ENCODE peak calls at places on chromosomes 4 and X, in eight cellular contexts. O is NCI-H1694 treated with DMSO at 0.1 percent for 48 hours; C is head of caudate nucleus; D is activated naive CD8-positive, alpha-beta T cell treated with anti-CD3 and anti-CD28 coated beads for 36 hours; X is stimulated activated CD4-positive, alpha-beta T cell treated with anti-CD3 and anti-CD28 coated beads, Interleukin-12 subunit alpha, Interleukin-12 subunit beta, amount 100 ng/mL, for 48 hours; Y is AG20443; I is lung microvascular endothelial cell; J is ELR. G is an unnamed sample.

GRCh38 chr4:124066579-124066978 is 646.0 kb downstream of the ANKRD50 start:
- DNase-seq in Y (no peak), J (no peak), D (no peak), O (no peak), I (no peak), X (no peak), C (no peak), G (no peak)

GRCh38 chrX:38206542-38206941 is 14.1 kb downstream of the SRPX start:
- DNase-seq in I (peak), Y (no peak), D (no peak), C (no peak), X (no peak), O (no peak), J (peak), G (no peak)

GRCh38 chr4:56843421-56843899 is 22.0 kb upstream of the SPINK2 start:
- DNase-seq in I (peak), J (no peak), O (no peak), C (no peak), X (no peak), D (no peak), Y (no peak), G (no peak)

GRCh38 chr4:16029329-16029728 is 54.5 kb downstream of the PROM1 start:
- DNase-seq in I (peak), C (no peak), Y (peak), J (peak), O (no peak), D (no peak), X (no peak), G (no peak)

GRCh38 chr4:23930750-23931488 is 41.1 kb upstream of the PPARGC1A start:
- DNase-seq in J (no peak), X (no peak), D (no peak), C (peak), I (no peak), Y (peak), O (no peak), G (no peak)

GRCh38 chrX:63661676-63662075 is 123.3 kb downstream of the ARHGEF9 start:
- DNase-seq in I (no peak), C (no peak), D (no peak), J (no peak), O (no peak), Y (no peak), X (no peak), G (no peak)

GRCh38 chrX:40646489-40647306 is 663 bp downstream of the CXorf38 start:
- DNase-seq in X (no peak), O (no peak), J (peak), D (peak), C (no peak), I (peak), Y (peak), G (peak)

GRCh38 chr4:42672359-42673083 is 15.6 kb upstream of the ATP8A1 start:
- DNase-seq in D (no peak), I (no peak), X (no peak), J (no peak), Y (no peak), O (no peak), C (no peak), G (no peak)

GRCh38 chr4:134533068-134533467 is 331.5 kb upstream of the PABPC4L start:
- DNase-seq in X (no peak), Y (no peak), O (no peak), C (no peak), J (no peak), I (no peak), D (no peak), G (no peak)

GRCh38 chrX:38163193-38163592 is 57.5 kb downstream of the SRPX start:
- DNase-seq in C (no peak), J (no peak), I (no peak), D (no peak), X (no peak), O (no peak), Y (no peak), G (no peak)

GRCh38 chrX:131607796-131608369 is 64.0 kb downstream of the OR13H1 start:
- DNase-seq in I (no peak), C (no peak), O (no peak), Y (no peak), X (no peak), D (no peak), J (no peak), G (no peak)

GRCh38 chr4:108502366-108502765 is 118.0 kb upstream of the RPL34 start:
- DNase-seq in J (peak), O (no peak), I (no peak), X (no peak), C (no peak), D (no peak), Y (no peak), G (no peak)

GRCh38 chr4:75344915-75345314 is 169.3 kb downstream of the RCHY1 start:
- DNase-seq in O (no peak), I (no peak), Y (peak), X (no peak), D (no peak), C (no peak), J (peak), G (no peak)

GRCh38 chr4:150108693-150109092 is 30.4 kb downstream of the DCLK2 start:
- DNase-seq in C (no peak), X (no peak), J (no peak), Y (no peak), D (no peak), I (no peak), O (peak), G (no peak)

GRCh38 chr4:10461850-10462400 is 4.7 kb upstream of the ZNF518B start:
- DNase-seq in J (no peak), Y (no peak), I (no peak), O (no peak), D (no peak), X (no peak), C (no peak), G (no peak)

GRCh38 chr4:141127884-141128283 is 5.4 kb downstream of the RNF150 start:
- DNase-seq in C (no peak), I (no peak), D (no peak), X (no peak), J (no peak), O (no peak), Y (peak), G (no peak)

GRCh38 chr4:140426610-140427103 is 791 bp downstream of the CLGN start:
- DNase-seq in X (no peak), Y (no peak), O (peak), J (no peak), D (peak), I (no peak), C (peak), G (no peak)

GRCh38 chr4:108148316-108148715 is 20.4 kb downstream of the LEF1 start:
- DNase-seq in J (no peak), C (no peak), O (no peak), Y (no peak), D (no peak), X (no peak), I (no peak), G (no peak)

GRCh38 chr4:80197132-80197573 is at the start of gene PRDM8:
- DNase-seq in C (peak), D (peak), X (no peak), O (peak), Y (peak), J (peak), I (no peak), G (no peak)

GRCh38 chr4:177771645-177772044 is 329.4 kb upstream of the AGA start:
- DNase-seq in Y (no peak), X (no peak), O (no peak), D (no peak), J (no peak), C (no peak), I (no peak), G (no peak)

GRCh38 chrX:131264053-131264452 is 25.1 kb downstream of the IGSF1 start:
- DNase-seq in J (no peak), C (no peak), Y (no peak), X (no peak), O (no peak), D (no peak), I (no peak), G (no peak)

GRCh38 chrX:141936080-141936479 is 32.4 kb downstream of the MAGEC1 start:
- DNase-seq in Y (no peak), C (no peak), D (no peak), I (no peak), J (peak), O (no peak), X (no peak), G (no peak)

GRCh38 chrX:15497865-15498264 is 2.7 kb upstream of the BMX start:
- DNase-seq in D (peak), O (peak), Y (peak), I (peak), J (peak), X (peak), C (peak), G (no peak)

GRCh38 chr4:648579-649292 is 23.4 kb downstream of the PDE6B start:
- DNase-seq in X (no peak), J (no peak), D (no peak), Y (no peak), C (no peak), O (no peak), I (no peak), G (no peak)

GRCh38 chr4:71011451-71011850 is 18.0 kb downstream of the DCK start:
- DNase-seq in D (no peak), J (no peak), X (no peak), O (no peak), Y (no peak), C (no peak), I (no peak), G (no peak)

GRCh38 chr4:126957555-126958440 is 675.0 kb upstream of the INTU start:
- DNase-seq in O (no peak), D (no peak), X (no peak), C (no peak), Y (peak), I (peak), J (peak), G (no peak)

GRCh38 chr4:181956502-181956901 is 286.7 kb upstream of the TENM3 start:
- DNase-seq in Y (no peak), I (no peak), X (no peak), J (no peak), O (no peak), D (no peak), C (no peak), G (no peak)

GRCh38 chrX:81195712-81196111 is 6.0 kb downstream of the HMGN5 start:
- DNase-seq in D (peak), I (peak), J (peak), Y (peak), O (peak), X (peak), C (peak), G (peak)

GRCh38 chrX:134636859-134637258 is 21.4 kb downstream of the PLAC1 start:
- DNase-seq in C (no peak), X (no peak), O (peak), D (no peak), I (no peak), J (no peak), Y (peak), G (no peak)

GRCh38 chr4:146282662-146283061 is 68.3 kb downstream of the REELD1 start:
- DNase-seq in I (no peak), J (no peak), O (no peak), Y (no peak), D (no peak), C (no peak), X (no peak), G (no peak)

GRCh38 chrX:42678133-42678532 is 99.8 kb downstream of the PPP1R2C start:
- DNase-seq in Y (no peak), C (no peak), I (no peak), O (no peak), X (no peak), D (no peak), J (no peak), G (no peak)

GRCh38 chr4:1347410-1347864 is 429 bp downstream of the UVSSA start:
- DNase-seq in O (no peak), I (peak), Y (peak), D (peak), X (peak), J (peak), C (peak), G (no peak)

GRCh38 chr4:8015512-8015911 is 75.9 kb upstream of the AFAP1 start:
- DNase-seq in X (no peak), O (peak), J (peak), D (no peak), Y (peak), C (no peak), I (no peak), G (no peak)

GRCh38 chrX:106952988-106953387 is 32.8 kb downstream of the CLDN2 start:
- DNase-seq in J (peak), O (peak), Y (no peak), X (no peak), I (peak), C (no peak), D (no peak), G (no peak)

GRCh38 chr4:128600996-128601857 is 208.3 kb upstream of the JADE1 start:
- DNase-seq in X (no peak), D (no peak), Y (peak), C (no peak), I (peak), O (peak), J (peak), G (no peak)

GRCh38 chr4:128249787-128250668 is 37.6 kb downstream of the PGRMC2 start:
- DNase-seq in Y (no peak), J (peak), I (no peak), C (no peak), X (no peak), O (no peak), D (no peak), G (peak)

GRCh38 chr4:6876440-6876839 is 33.2 kb upstream of the TBC1D14 start:
- DNase-seq in X (no peak), J (no peak), D (no peak), Y (peak), I (no peak), C (no peak), O (no peak), G (no peak)

G was measured in CMK.